ENCODE peak calls at places on chromosomes 11 and 22, in seven cellular contexts. B is astrocyte of the cerebellum; S is foreskin fibroblast; X is left ventricle myocardium inferior; Z is CD8-positive, alpha-beta T cell; K is lower leg skin; D is tibial artery. Q is an unnamed sample.
A peak's percentile ranks its signal among the peaks of the same experiment; 100 is the strongest.

GRCh38 chr11:75233688-75234295 is 6.8 kb upstream of the TPBGL start:
- DNase-seq in K (peak; percentile 60), Z (no peak), X (no peak), B (peak; percentile 42), S (peak; percentile 75), D (no peak), Q (peak; percentile 64)

GRCh38 chr11:111718436-111719325 is 47.5 kb downstream of the PPP2R1B start:
- DNase-seq in K (no peak), B (no peak), S (peak; percentile 73), D (no peak), X (no peak), Z (no peak), Q (no peak)

GRCh38 chr22:47835726-47836125 is 1073.3 kb downstream of the TBC1D22A start:
- DNase-seq in K (no peak), B (peak; percentile 96), S (peak; percentile 9), Z (no peak), X (no peak), D (no peak), Q (no peak)

GRCh38 chr11:36156486-36157150 is 132.6 kb downstream of the COMMD9 start:
- DNase-seq in S (no peak), X (no peak), D (no peak), K (no peak), Z (no peak), B (no peak), Q (no peak)

GRCh38 chr11:116925050-116925449 is 87.6 kb upstream of the APOA1 start:
- DNase-seq in K (no peak), Z (no peak), X (no peak), D (no peak), S (no peak), B (no peak), Q (no peak)

GRCh38 chr11:117417342-117417741 is 89.7 kb downstream of the CEP164 start:
- DNase-seq in D (no peak), S (no peak), X (no peak), Z (no peak), B (no peak), K (peak; percentile 25), Q (no peak)

GRCh38 chr11:112163875-112164521 is at the start of gene IL18:
- DNase-seq in K (peak; percentile 87), B (no peak), Z (no peak), X (peak; percentile 32), S (peak; percentile 4), D (peak; percentile 67), Q (no peak)

GRCh38 chr22:46796566-46797195 is 34.2 kb downstream of the TBC1D22A start:
- DNase-seq in X (no peak), Z (no peak), D (peak; percentile 55), K (peak; percentile 73), S (no peak), B (no peak), Q (peak; percentile 67)

GRCh38 chr22:38900677-38901076 is 28.7 kb upstream of the CBX6 start:
- DNase-seq in K (no peak), Z (no peak), S (no peak), X (no peak), B (no peak), D (no peak), Q (no peak)

DNA sequence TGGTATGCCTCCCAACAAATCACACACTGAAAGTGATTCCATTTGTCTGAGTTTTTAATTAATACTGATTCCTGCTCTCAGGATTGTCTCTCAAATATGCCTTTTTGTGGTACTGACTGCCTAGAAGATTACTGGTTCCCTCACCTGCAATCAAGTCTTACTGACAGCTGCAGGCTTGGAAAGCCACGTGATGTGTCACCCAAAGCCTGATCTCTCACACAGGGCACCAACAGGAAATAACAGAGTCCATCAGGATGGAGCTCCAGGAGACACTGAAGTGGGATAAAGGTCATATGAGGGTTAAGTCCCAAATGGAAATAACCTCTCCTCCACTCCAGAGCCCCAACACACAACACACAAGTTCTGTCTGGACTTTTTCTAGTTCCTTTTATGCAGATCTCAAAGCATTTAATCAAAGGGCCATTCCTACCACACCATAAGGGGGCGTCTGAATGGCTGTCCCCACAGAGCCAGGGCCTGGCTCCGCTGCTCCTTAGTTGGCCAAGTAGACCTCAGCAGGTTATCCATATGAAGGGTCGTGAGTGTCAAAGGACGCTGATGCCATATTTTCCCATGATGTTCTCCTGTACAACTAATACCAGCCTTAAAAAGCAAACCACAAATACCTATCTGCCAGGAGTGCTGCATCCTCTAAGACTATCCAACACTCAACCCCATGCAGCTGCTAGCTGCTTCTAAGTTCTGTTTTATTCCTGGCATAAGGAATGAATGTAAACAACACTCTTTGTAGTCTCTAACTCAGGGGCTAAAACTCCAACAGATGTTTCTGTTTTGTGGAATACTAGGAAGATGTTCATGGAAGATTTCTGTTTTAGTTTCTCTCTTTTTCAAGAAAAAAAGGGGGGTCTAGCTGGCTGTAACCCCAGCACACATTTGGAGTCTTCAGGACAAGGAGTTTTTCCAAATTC is 13.0 kb downstream of the SCUBE2 start:
- DNase-seq in D (no peak), Z (no peak), S (no peak), B (no peak), K (no peak), X (no peak), Q (no peak)
- TF ChIP-seq CTCF in D (no peak), Z (no peak), S (no peak), B (peak; percentile 5), K (no peak), X (no peak), Q (no peak)

GRCh38 chr22:28736296-28737155 is 5.1 kb downstream of the CHEK2 start:
- DNase-seq in S (no peak), Z (no peak), D (no peak), X (no peak), K (no peak), B (no peak), Q (no peak)

GRCh38 chr22:28741200-28741757 is 341 bp downstream of the CHEK2 start:
- DNase-seq in B (no peak), D (no peak), X (no peak), Z (no peak), S (no peak), K (no peak), Q (no peak)

GRCh38 chr22:28743852-28744251 is 2.0 kb downstream of the HSCB start:
- DNase-seq in S (no peak), B (no peak), D (no peak), X (no peak), Z (no peak), K (no peak), Q (no peak)

GRCh38 chr22:28742562-28742962 is 723 bp downstream of the HSCB start:
- DNase-seq in X (no peak), B (no peak), D (no peak), K (no peak), S (no peak), Z (no peak), Q (no peak)

DNA sequence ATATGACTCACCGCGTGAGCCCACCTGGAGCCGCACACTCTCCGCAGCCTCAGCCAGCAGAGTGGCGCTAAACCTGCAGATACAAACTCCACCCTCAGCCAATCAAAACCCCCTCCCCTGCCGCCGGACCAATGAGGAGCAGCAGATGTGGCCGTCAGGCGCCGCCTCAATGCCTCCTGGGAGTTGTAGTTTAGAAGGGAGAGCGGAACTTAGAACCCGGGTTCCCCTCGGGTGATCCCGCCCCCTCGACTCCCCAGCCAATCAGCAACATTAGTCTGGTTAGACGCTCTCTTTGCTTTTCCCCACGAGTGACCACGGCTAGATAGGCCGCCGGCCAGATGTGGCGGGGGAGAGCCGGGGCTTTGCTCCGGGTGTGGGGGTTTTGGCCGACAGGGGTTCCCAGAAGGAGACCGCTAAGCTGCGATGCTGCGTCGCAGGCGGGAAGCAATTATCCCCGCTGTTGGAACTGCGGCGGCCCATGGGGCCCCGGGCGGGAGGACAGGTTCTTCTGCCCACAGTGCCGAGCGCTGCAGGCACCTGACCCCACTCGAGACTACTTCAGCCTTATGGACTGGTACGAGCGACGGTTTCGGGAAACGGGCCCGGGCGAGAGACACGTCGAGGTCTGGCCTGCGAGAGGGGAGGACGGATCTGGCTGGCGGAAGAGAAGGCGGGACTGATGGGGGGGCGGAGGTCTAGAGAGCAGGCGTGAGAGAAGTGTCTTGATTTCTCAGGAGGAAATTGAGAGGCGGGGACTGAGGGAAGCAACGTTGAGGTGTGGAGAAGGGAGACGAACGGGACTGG is at the start of the genes CHEK2 and HSCB:
- DNase-seq in K (peak; percentile 100), D (peak; percentile 99), S (peak; percentile 99), B (peak; percentile 98), X (peak; percentile 99), Z (peak; percentile 99), Q (peak; percentile 96)
- TF ChIP-seq CTCF in K (no peak), D (no peak), S (no peak), B (no peak), X (peak; percentile 21), Z (no peak), Q (peak; percentile 22)

GRCh38 chr11:11985954-11986949 is 22.2 kb downstream of the DKK3 start:
- DNase-seq in D (no peak), S (no peak), K (no peak), Z (no peak), B (no peak), X (no peak), Q (no peak)

GRCh38 chr11:11987503-11988022 is 20.9 kb downstream of the DKK3 start:
- DNase-seq in X (no peak), D (no peak), K (peak; percentile 45), B (no peak), S (peak; percentile 46), Z (no peak), Q (no peak)

GRCh38 chr11:11989774-11990744 is 18.4 kb downstream of the DKK3 start:
- DNase-seq in D (peak; percentile 53), K (peak; percentile 60), S (peak; percentile 61), X (no peak), B (no peak), Z (no peak), Q (peak; percentile 16)

GRCh38 chr11:11988862-11989261 is 19.6 kb downstream of the DKK3 start:
- DNase-seq in K (no peak), S (no peak), B (no peak), Z (no peak), D (no peak), X (no peak), Q (peak; percentile 16)

DNA sequence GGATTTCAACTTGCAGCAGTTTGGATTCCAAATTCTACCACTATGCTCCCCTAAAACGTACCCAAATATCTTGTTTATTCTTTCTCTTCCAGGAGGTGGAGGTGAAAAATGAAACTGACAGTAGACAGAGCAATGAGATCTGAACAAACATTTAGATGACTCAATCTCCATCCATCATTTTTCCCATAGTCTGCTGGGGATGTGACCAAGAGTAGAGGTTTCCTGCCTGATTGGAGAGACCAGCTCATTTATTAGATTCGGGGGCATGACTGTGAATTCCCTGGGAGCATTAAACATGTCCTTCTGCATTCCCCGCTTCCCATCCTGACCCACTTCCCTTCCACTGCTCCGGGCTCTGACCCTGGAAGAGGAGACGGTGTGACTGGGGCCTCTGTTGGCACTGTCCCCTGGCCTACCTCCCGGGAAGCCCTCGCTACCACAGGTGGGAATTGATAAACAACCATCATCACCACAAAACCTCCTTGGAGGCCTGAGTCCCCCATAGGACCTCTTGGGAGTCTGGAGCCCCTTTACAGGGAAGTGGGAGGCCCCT is 20.3 kb downstream of the DKK3 start:
- DNase-seq in S (peak; percentile 76), Z (no peak), X (no peak), D (no peak), B (no peak), K (peak; percentile 80), Q (no peak)
- TF ChIP-seq CTCF in S (no peak), Z (no peak), X (no peak), D (no peak), B (no peak), K (no peak), Q (peak; percentile 12)

DNA sequence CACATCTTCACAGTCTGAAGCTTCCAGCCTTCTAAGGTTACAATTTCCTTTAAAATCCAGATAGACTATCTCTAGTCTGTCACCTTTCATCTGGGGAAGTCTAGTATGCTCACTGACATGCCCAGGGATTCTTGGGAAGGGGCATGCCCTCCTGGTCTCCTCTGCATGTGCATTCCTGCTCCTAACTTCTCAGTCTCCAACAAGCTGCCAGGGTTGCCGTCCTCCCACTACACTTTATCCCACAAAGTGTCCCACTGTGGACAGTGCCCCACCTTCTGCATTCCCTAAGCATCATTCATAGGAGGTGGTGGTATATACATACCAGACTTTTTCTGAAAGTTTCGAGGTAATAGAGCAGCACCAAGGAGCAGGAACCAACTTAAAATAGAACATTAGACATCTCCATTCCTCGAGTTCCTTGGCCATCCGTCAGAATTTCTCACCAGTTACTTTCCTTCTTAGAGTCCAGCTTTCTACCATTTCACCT is 28.7 kb downstream of the EIF3F start:
- DNase-seq in S (peak; percentile 53), B (no peak), X (no peak), K (peak; percentile 31), D (no peak), Z (no peak), Q (no peak)
- TF ChIP-seq CTCF in S (no peak), B (no peak), X (no peak), K (no peak), D (no peak), Z (no peak), Q (no peak)